ENCODE peak calls at places on chromosome 7, in five cellular contexts. V is HepG2, U is adrenal gland, O is foreskin keratinocyte, F is upper lobe of right lung. A is an unnamed sample.
A peak's percentile ranks its signal among the peaks of the same experiment; 100 is the strongest.

GRCh38 chr7:143013473-143013872 is 13.5 kb downstream of the OR9A2 start:
- DNase-seq in U (no peak), F (no peak), V (no peak), O (no peak), A (no peak)

GRCh38 chr7:47738563-47739166 is 156.8 kb upstream of the TNS3 start:
- DNase-seq in O (no peak), F (no peak), V (peak; percentile 28), U (no peak), A (no peak)

GRCh38 chr7:78226059-78226658 is 427.6 kb downstream of the PHTF2 start:
- DNase-seq in O (no peak), U (peak; percentile 49), V (peak; percentile 16), F (peak; percentile 66), A (peak; percentile 51)

GRCh38 chr7:74138945-74139843 is 35.0 kb upstream of the EIF4H start:
- DNase-seq in O (no peak), V (no peak), U (no peak), F (no peak), A (no peak)

GRCh38 chr7:86301301-86301700 is 342.4 kb upstream of the GRM3 start:
- DNase-seq in U (no peak), V (no peak), F (no peak), O (no peak), A (no peak)

GRCh38 chr7:67475293-67475692 is 478.7 kb downstream of the TYW1 start:
- DNase-seq in V (no peak), F (no peak), U (no peak), O (no peak), A (no peak)

GRCh38 chr7:108292541-108292940 is 162.4 kb upstream of the LAMB4 start:
- DNase-seq in O (no peak), V (no peak), U (no peak), F (no peak), A (peak; percentile 46)

GRCh38 chr7:28378574-28379149 is 33.7 kb upstream of the CREB5 start:
- DNase-seq in U (no peak), O (peak; percentile 56), F (no peak), V (no peak), A (no peak)

GRCh38 chr7:51949726-51950644 is 633.4 kb upstream of the COBL start:
- DNase-seq in F (no peak), O (no peak), V (no peak), U (no peak), A (no peak)

GRCh38 chr7:101306307-101306706 is 15.3 kb downstream of the IFT22 start:
- DNase-seq in F (no peak), V (no peak), U (no peak), O (no peak), A (no peak)

GRCh38 chr7:50068850-50069551 is 24.0 kb downstream of the ZPBP start:
- DNase-seq in U (peak; percentile 33), F (no peak), V (no peak), O (peak; percentile 68), A (peak; percentile 58)

GRCh38 chr7:79506481-79506880 is 53.0 kb upstream of the MAGI2 start:
- DNase-seq in O (peak; percentile 59), V (peak; percentile 66), U (no peak), F (no peak), A (peak; percentile 47)

GRCh38 chr7:128459394-128459878 is 3.8 kb downstream of the HILPDA start:
- DNase-seq in V (peak; percentile 53), U (peak; percentile 58), F (no peak), O (peak; percentile 33), A (peak; percentile 73)

GRCh38 chr7:37921340-37921805 is 933 bp downstream of the EPDR1 start:
- DNase-seq in F (no peak), V (peak; percentile 60), U (peak; percentile 72), O (no peak), A (peak; percentile 52)

GRCh38 chr7:50339990-50340500 is 35.5 kb downstream of the IKZF1 start:
- DNase-seq in O (no peak), F (no peak), U (no peak), V (no peak), A (no peak)

GRCh38 chr7:158395780-158396214 is 191.8 kb downstream of the PTPRN2 start:
- DNase-seq in V (no peak), O (no peak), U (no peak), F (peak; percentile 56), A (no peak)

GRCh38 chr7:52715701-52716100 is 319.7 kb upstream of the POM121L12 start:
- DNase-seq in V (no peak), O (no peak), F (no peak), U (no peak), A (no peak)

GRCh38 chr7:27611043-27611442 is 51.6 kb downstream of the HIBADH start:
- DNase-seq in O (peak; percentile 62), V (no peak), F (no peak), U (no peak), A (no peak)

GRCh38 chr7:147894271-147894670 is 696.3 kb upstream of the C7orf33 start:
- DNase-seq in V (no peak), U (no peak), F (no peak), O (no peak), A (no peak)

GRCh38 chr7:13990319-13990983 is 985 bp upstream of the ETV1 start:
- DNase-seq in O (peak; percentile 41), V (peak; percentile 0), F (peak; percentile 75), U (peak; percentile 65), A (peak; percentile 66)

GRCh38 chr7:97845622-97846203 is 26.5 kb downstream of the ASNS start:
- DNase-seq in U (no peak), V (peak; percentile 9), O (peak; percentile 15), F (no peak), A (peak; percentile 40)

GRCh38 chr7:47405921-47406765 is 175.8 kb downstream of the TNS3 start:
- DNase-seq in O (peak; percentile 64), V (peak; percentile 63), F (peak; percentile 94), U (peak; percentile 86), A (peak; percentile 38)

GRCh38 chr7:142785841-142786250 is 15.1 kb downstream of the PRSS2 start:
- DNase-seq in V (no peak), F (no peak), U (no peak), O (no peak), A (no peak)

GRCh38 chr7:137816696-137817320 is 30.0 kb downstream of the DGKI start:
- DNase-seq in O (no peak), V (peak; percentile 5), U (peak; percentile 13), F (no peak), A (peak; percentile 32)

GRCh38 chr7:22731781-22732180 is 4.8 kb downstream of the IL6 start:
- DNase-seq in U (no peak), F (no peak), V (no peak), O (no peak), A (no peak)

GRCh38 chr7:90973146-90973545 is 291.1 kb upstream of the FZD1 start:
- DNase-seq in O (no peak), F (no peak), U (no peak), V (no peak), A (no peak)

GRCh38 chr7:69652947-69653701 is 54.8 kb downstream of the AUTS2 start:
- DNase-seq in F (no peak), U (no peak), V (no peak), O (no peak), A (no peak)

GRCh38 chr7:91230100-91230499 is 34.1 kb upstream of the FZD1 start:
- DNase-seq in V (no peak), F (no peak), U (no peak), O (no peak), A (no peak)

GRCh38 chr7:71770269-71770907 is 638.4 kb downstream of the GALNT17 start:
- DNase-seq in F (no peak), O (no peak), U (no peak), V (no peak), A (no peak)

GRCh38 chr7:111202321-111202720 is 111.4 kb downstream of the LRRN3 start:
- DNase-seq in V (no peak), O (no peak), F (no peak), U (no peak), A (no peak)

GRCh38 chr7:113819474-113819873 is 99.3 kb downstream of the PPP1R3A start:
- DNase-seq in U (no peak), V (no peak), F (no peak), O (no peak), A (no peak)

GRCh38 chr7:93161181-93161762 is 13.1 kb upstream of the SAMD9L start:
- DNase-seq in V (no peak), U (no peak), O (no peak), F (no peak), A (no peak)

GRCh38 chr7:93159490-93159889 is 11.3 kb upstream of the SAMD9L start:
- DNase-seq in V (no peak), U (no peak), F (no peak), O (no peak), A (no peak)

GRCh38 chr7:93160410-93160809 is 12.2 kb upstream of the SAMD9L start:
- DNase-seq in V (no peak), F (no peak), U (no peak), O (no peak), A (no peak)

DNA sequence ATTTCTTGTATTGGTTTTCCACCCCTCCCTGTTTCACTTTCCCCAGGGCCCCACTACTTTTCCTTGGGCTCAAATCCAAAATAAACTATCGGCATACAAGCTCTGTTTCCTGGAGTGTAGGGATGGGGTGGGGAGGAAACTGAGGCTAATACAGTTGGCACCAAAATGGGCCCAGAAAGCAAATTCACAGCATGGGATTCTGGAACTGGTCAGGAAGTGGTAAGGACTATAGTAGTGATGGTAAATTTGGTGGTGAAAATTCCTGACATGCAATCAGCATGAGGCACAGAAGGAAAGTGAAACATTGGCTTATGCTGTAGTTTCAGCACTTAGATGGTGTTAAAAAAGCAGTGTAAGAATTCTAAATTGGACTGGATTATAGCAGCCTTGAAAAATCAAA is 8.7 kb upstream of the SAMD9L start:
- DNase-seq in U (no peak), V (no peak), O (no peak), F (no peak), A (no peak)
- H3K27ac ChIP-seq in U (no peak overlapping the region), V (no peak overlapping the region), O (no peak overlapping the region), F (no peak overlapping the region), A (no peak overlapping the region)

GRCh38 chr7:5686131-5686530 is 95.3 kb downstream of the RNF216 start:
- DNase-seq in U (no peak), O (no peak), V (no peak), F (no peak), A (no peak)
- H3K4me1 ChIP-seq in U (peaks cover 9% of the 10 kb centered on the region), O (no peaks in the 10 kb centered on the region), V (peaks cover 4% of the 10 kb centered on the region), F (peaks cover 43% of the 10 kb centered on the region), A (peaks cover 19% of the 10 kb centered on the region)

DNA sequence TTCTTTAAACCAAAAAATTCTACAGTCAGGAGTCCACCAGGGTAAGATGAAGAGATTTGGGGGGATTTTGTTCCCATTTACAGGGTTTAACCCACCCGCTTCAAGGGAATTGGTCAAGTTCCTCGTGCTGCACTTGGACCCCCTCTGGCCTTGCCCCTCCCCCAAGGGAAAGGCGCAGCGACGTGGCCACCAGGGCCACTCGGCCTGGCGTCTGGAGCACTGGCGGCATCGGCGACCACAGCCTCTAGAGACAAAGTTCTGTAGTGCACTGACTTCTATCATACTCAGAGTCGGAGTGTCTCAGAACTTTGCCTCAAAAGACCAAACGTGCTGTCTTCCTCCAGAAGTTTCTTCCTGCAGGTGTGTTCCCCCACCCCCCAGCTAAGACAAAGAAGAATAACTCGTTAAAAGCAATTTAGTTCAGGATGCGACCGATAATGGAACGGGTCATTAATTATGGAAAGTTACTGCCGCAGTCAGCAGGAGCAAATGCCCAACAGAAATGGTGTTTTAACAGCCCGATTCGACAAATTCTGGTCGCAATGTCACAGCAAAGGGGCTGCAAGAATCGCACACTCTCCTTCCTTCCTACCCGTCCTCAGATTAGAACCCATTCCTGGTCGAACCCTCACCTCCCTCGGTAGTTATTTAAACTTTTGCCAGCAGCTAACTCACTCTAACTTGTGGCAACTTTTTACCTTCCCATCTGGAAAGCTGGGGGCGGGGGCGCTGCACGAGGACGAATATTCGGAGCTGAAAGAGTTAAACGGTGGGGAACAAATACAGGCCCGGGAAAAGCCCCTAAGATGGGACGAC is 202.1 kb upstream of the NFE2L3 start:
- DNase-seq in V (peak; percentile 23), O (no peak), F (peak; percentile 70), U (peak; percentile 57), A (no peak)
- TF ChIP-seq CTCF in V (peak; percentile 8), O (peak; percentile 7), F (no peak), U (peak; percentile 18), A (no peak)

GRCh38 chr7:138882249-138882648 is 84.3 kb upstream of the ATP6V0A4 start:
- DNase-seq in U (no peak), F (no peak), O (no peak), V (no peak), A (no peak)
- H3K27ac ChIP-seq in U (peak overlapping the region; percentile 60), F (no peak overlapping the region), O (no peak overlapping the region), V (no peak overlapping the region), A (no peak overlapping the region)

A was measured in cardiac muscle cell.